ENCODE peak calls at places on chromosomes 6 and 20, in seven cellular contexts. N, B, C, G, K, J and R are unnamed samples.

GRCh38 chr20:24608926-24609667 is 139.7 kb downstream of the SYNDIG1 start:
- DNase-seq in N (peak; percentile 50), B (no peak), C (no peak), G (peak; percentile 13), K (no peak), J (no peak), R (no peak)

GRCh38 chr6:168956884-168957730 is 296.5 kb downstream of the THBS2 start:
- DNase-seq in N (peak; percentile 92), B (peak; percentile 17), C (peak; percentile 55), G (peak; percentile 80), K (peak; percentile 45), J (peak; percentile 33), R (peak; percentile 66)

GRCh38 chr6:126625019-126625418 is 285.1 kb downstream of the CENPW start:
- DNase-seq in N (no peak), B (peak; percentile 44), C (no peak), G (peak; percentile 31), K (no peak), J (no peak), R (no peak)

GRCh38 chr6:28648878-28649375 is 123.2 kb downstream of the GPX5 start:
- DNase-seq in N (no peak), B (no peak), C (no peak), G (no peak), K (no peak), J (no peak), R (no peak)

GRCh38 chr20:54116550-54117235 is 46.3 kb upstream of the BCAS1 start:
- DNase-seq in N (no peak), B (no peak), C (no peak), G (no peak), K (no peak), J (no peak), R (no peak)

GRCh38 chr20:10524643-10525042 is 89.5 kb downstream of the SLX4IP start:
- DNase-seq in N (no peak), B (no peak), C (no peak), G (no peak), K (no peak), J (peak; percentile 13), R (no peak)

GRCh38 chr6:24359640-24360454 is 2.0 kb upstream of the DCDC2 start:
- DNase-seq in N (peak; percentile 85), B (peak; percentile 50), C (peak; percentile 91), G (peak; percentile 65), K (peak; percentile 53), J (peak; percentile 60), R (peak; percentile 57)

GRCh38 chr6:39806277-39806676 is 14.1 kb downstream of the DAAM2 start:
- DNase-seq in N (no peak), B (no peak), C (no peak), G (peak; percentile 37), K (no peak), J (no peak), R (no peak)

GRCh38 chr6:24476631-24477030 is 12.7 kb downstream of the GPLD1 start:
- DNase-seq in N (no peak), B (no peak), C (no peak), G (no peak), K (no peak), J (no peak), R (no peak)

GRCh38 chr6:99591673-99592364 is 14.8 kb upstream of the PRDM13 start:
- DNase-seq in N (no peak), B (no peak), C (no peak), G (no peak), K (no peak), J (no peak), R (no peak)

GRCh38 chr6:155224618-155225017 is 39.2 kb upstream of the CLDN20 start:
- DNase-seq in N (peak; percentile 77), B (no peak), C (no peak), G (no peak), K (no peak), J (no peak), R (no peak)

GRCh38 chr6:83068628-83069027 is 1.2 kb downstream of the DOP1A start:
- DNase-seq in N (no peak), B (no peak), C (no peak), G (no peak), K (no peak), J (no peak), R (no peak)

GRCh38 chr6:11964729-11965128 is 47.4 kb upstream of the HIVEP1 start:
- DNase-seq in N (no peak), B (no peak), C (no peak), G (no peak), K (no peak), J (no peak), R (no peak)

GRCh38 chr6:39887692-39888450 is 46.4 kb downstream of the MOCS1 start:
- DNase-seq in N (no peak), B (peak; percentile 96), C (peak; percentile 59), G (peak; percentile 95), K (no peak), J (peak; percentile 90), R (no peak)

GRCh38 chr6:2196079-2196679 is 49.2 kb downstream of the GMDS start:
- DNase-seq in N (no peak), B (peak; percentile 88), C (peak; percentile 43), G (peak; percentile 61), K (no peak), J (peak; percentile 9), R (no peak)

GRCh38 chr20:38892091-38892981 is 33.9 kb upstream of the FAM83D start:
- DNase-seq in N (no peak), B (no peak), C (no peak), G (no peak), K (peak; percentile 41), J (no peak), R (no peak)

GRCh38 chr20:58017237-58017969 is 211.1 kb downstream of the ANKRD60 start:
- DNase-seq in N (peak; percentile 93), B (no peak), C (peak; percentile 69), G (peak; percentile 1), K (no peak), J (peak; percentile 75), R (no peak)

GRCh38 chr6:125952764-125953501 is 3.6 kb upstream of the HINT3 start:
- DNase-seq in N (no peak), B (peak; percentile 59), C (peak; percentile 23), G (peak; percentile 53), K (no peak), J (no peak), R (no peak)

GRCh38 chr20:53878262-53879047 is 191.9 kb downstream of the BCAS1 start:
- DNase-seq in N (peak; percentile 20), B (peak; percentile 73), C (no peak), G (no peak), K (no peak), J (no peak), R (no peak)

DNA sequence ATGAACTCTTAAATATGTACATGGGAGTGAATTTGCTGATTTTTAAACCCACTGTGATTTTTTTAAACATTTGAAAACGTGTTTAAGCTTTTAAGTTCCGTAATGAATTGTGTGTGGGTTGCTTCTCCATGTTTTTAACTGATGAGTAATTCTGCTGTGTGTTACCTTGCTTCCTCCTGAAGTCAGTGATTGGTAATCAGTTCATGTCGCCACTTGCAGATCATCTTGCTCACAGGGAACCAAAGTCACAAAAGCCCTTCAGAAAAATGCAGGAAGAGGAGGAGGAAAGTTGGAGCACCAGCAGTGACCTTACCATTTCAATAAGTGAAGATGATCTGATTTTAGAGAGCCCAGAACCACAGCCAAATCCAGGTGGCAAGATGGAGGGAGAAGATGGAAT is 36.7 kb downstream of the KIZ start:
- DNase-seq in N (no peak), B (no peak), C (no peak), G (no peak), K (no peak), J (no peak), R (no peak)
- TF ChIP-seq POLR2A in N (no peak), B (no peak), C (no peak), G (no peak), K (no peak), J (no peak), R (no peak)

DNA sequence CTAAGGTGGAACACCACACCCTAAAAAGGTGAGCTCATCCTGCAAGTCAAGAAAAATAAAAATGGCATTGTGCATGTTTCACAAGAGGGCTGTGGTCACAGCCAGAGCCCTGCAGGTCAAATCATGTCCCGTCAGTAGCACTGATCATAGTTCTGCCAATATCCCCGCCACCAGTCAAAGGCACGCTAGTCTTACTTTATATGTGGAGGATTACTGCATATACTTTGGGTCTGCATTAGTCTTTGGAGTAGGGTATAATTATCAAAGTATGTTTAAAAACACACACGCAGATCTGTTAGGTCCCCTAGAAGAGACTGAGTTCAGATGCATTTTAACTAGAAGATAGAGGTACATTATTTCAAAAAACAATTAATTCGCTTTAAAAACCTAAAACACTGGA is 1.8 kb downstream of the PERP start:
- DNase-seq in N (no peak), B (no peak), C (no peak), G (no peak), K (no peak), J (no peak), R (peak; percentile 62)
- TF ChIP-seq POLR2A in N (no peak), B (no peak), C (no peak), G (no peak), K (no peak), J (no peak), R (peak; percentile 57)

DNA sequence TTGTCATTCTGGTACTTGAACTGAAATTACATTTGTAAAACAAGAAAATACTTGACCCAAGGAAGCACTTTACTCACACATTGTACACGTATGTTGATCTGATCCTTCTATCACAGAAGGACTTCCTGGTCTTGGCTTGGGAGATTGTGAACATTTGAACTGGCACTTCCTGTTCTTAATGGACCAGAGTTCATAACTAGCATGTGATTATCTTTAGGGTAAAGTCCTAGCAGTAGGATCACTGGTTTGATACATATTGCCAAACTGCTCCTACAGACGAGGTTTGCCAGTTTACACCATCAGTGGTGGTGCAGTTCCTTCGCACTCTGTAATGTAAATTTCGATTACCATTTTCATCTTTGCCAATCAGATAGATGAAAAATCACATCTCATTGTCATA is 12.7 kb downstream of the HECA start:
- DNase-seq in N (no peak), B (peak; percentile 14), C (no peak), G (no peak), K (no peak), J (no peak), R (no peak)
- TF ChIP-seq POLR2A in N (no peak), B (no peak), C (no peak), G (no peak), K (no peak), J (no peak), R (no peak)

GRCh38 chr6:26233608-26234420 is 131.2 kb upstream of the BTN3A2 start:
- DNase-seq in N (peak; percentile 89), B (peak; percentile 71), C (no peak), G (peak; percentile 63), K (no peak), J (no peak), R (no peak)
- TF ChIP-seq POLR2A in N (no peak), B (peak; percentile 95), C (peak; percentile 5), G (peak; percentile 68), K (peak; percentile 99), J (peak; percentile 43), R (no peak)

DNA sequence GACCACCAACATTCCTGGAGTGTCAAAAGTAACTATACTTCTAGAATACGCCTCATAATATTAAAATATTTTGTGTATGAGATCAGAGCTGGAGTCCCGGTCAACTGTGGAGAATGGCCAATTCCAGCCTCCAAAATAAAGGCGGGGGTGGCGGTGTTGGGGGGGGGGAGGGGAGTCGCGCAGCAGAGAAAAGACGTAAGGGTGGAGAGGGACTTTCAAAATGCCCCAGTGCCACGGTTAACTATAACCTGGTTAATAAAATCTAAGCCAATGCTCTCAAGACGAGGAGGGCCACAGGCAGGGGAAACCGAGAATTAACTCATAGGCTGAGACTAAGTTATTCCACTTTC is 1.3 kb downstream of the NUP153 start:
- DNase-seq in N (no peak), B (peak; percentile 62), C (peak; percentile 57), G (peak; percentile 75), K (no peak), J (no peak), R (peak; percentile 50)
- TF ChIP-seq POLR2A in N (no peak), B (no peak), C (no peak), G (no peak), K (no peak), J (no peak), R (no peak)